ENCODE peak calls at places on chromosomes 3 and 15, in four cellular contexts. E is HepG2, Z is GM12878, Q is WTC11. N is an unnamed sample.

GRCh38 chr3:78825118-78825857 is 942.5 kb downstream of the ROBO1 start:
- DNase-seq in E (no peak), Z (peak; percentile 52), Q (no peak), N (no peak)

GRCh38 chr3:190810957-190811356 is 51.5 kb downstream of the GMNC start:
- DNase-seq in E (no peak), Z (no peak), Q (no peak), N (no peak)

GRCh38 chr15:62141643-62142588 is 23.2 kb downstream of the C2CD4B start:
- DNase-seq in E (no peak), Z (no peak), Q (no peak), N (no peak)

GRCh38 chr3:191702121-191702520 is 241.2 kb downstream of the PYDC2 start:
- DNase-seq in E (no peak), Z (no peak), Q (peak; percentile 26), N (no peak)

GRCh38 chr3:160808838-160809237 is 52.8 kb downstream of the PPM1L start:
- DNase-seq in E (no peak), Z (no peak), Q (no peak), N (no peak)

GRCh38 chr3:123743121-123743520 is 141.0 kb downstream of the MYLK start:
- DNase-seq in E (no peak), Z (no peak), Q (no peak), N (no peak)

GRCh38 chr15:69451951-69452701 is 492 bp upstream of the RPLP1 start:
- DNase-seq in E (peak; percentile 92), Z (no peak), Q (no peak), N (peak; percentile 44)

GRCh38 chr3:101963902-101964362 is 114.6 kb downstream of the NFKBIZ start:
- DNase-seq in E (no peak), Z (no peak), Q (no peak), N (no peak)

GRCh38 chr3:56758539-56758981 is 43.2 kb downstream of the ARHGEF3 start:
- DNase-seq in E (peak; percentile 86), Z (peak; percentile 87), Q (no peak), N (no peak)

GRCh38 chr3:43793648-43794372 is 103.1 kb downstream of the ABHD5 start:
- DNase-seq in E (no peak), Z (no peak), Q (no peak), N (no peak)

GRCh38 chr3:43790476-43790875 is 99.7 kb downstream of the ABHD5 start:
- DNase-seq in E (no peak), Z (no peak), Q (no peak), N (no peak)

GRCh38 chr3:43791246-43791645 is 100.5 kb downstream of the ABHD5 start:
- DNase-seq in E (no peak), Z (no peak), Q (no peak), N (no peak)

GRCh38 chr3:43794776-43795175 is 104.0 kb downstream of the ABHD5 start:
- DNase-seq in E (no peak), Z (no peak), Q (no peak), N (no peak)

DNA sequence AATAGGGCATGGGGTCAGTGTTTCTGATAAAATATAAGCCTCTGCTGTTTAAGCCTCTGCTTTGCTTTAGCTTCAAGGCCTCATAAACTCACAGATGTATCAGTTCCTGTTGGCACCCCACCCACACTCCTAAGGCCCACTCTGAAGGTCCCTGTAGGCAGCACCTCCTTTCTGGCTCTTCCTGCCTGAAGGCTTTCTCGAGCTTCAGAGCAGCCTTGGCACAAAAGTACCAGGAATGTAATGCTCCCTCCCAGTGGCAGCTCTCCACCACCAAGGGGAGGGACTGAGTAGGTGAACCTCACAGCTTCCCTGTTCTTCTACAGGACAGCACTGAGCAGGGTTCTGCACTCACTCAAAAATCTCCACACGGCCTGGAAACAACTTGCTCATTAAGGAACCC is 102.2 kb downstream of the ABHD5 start:
- DNase-seq in E (no peak), Z (no peak), Q (no peak), N (no peak)
- TF ChIP-seq CBFB in E (no peak), Z (no peak), Q (no peak), N (no peak)

GRCh38 chr3:149612456-149612855 is 45.4 kb downstream of the WWTR1 start:
- DNase-seq in E (no peak), Z (no peak), Q (no peak), N (no peak)

GRCh38 chr3:149608987-149609386 is 48.8 kb downstream of the WWTR1 start:
- DNase-seq in E (no peak), Z (no peak), Q (no peak), N (no peak)

GRCh38 chr3:149610351-149611105 is 47.3 kb downstream of the WWTR1 start:
- DNase-seq in E (peak; percentile 40), Z (no peak), Q (no peak), N (no peak)

GRCh38 chr3:149611149-149611548 is 46.7 kb downstream of the WWTR1 start:
- DNase-seq in E (no peak), Z (no peak), Q (no peak), N (no peak)

DNA sequence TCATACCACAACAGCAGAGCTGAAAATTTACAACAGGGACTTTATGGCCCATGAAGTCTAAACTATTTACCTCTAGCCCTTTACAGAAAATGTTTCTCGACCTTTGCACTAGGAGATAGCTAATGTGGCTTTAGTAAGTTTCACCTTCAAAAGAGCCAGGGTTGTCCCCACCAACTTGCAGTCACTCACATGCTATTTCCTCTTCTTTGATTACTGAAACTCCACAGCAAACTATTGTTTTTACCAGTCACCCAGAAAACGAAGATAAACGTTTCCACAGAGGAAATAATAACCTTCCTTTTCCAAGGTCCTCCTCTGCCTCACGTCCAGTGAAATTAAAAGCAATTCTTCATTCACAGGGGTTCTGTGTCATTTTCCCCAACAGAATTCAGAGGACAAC is 48.2 kb downstream of the WWTR1 start:
- DNase-seq in E (peak; percentile 95), Z (peak; percentile 81), Q (no peak), N (no peak)
- TF ChIP-seq CBFB in E (no peak), Z (no peak), Q (no peak), N (no peak)

DNA sequence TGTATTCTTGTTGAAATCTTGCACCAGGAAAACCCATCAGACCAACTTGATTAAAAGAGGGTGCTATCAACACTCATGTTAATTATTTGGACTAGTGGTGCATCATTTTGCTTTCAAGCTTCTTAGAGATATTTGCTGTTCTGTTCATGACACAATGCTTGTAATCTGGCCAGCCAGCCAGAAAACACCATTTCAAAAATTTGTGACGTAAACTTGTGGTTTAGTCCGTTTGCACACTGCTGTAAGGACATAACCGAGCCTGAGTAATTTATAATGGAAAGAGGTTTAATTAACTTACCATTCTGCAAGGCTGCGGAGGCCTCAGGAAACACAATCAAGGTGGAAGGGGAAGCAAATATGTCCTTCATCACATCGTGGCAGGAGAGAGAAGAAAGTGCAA is 374.3 kb upstream of the TGFBR2 start:
- DNase-seq in E (no peak), Z (no peak), Q (no peak), N (no peak)
- TF ChIP-seq CBFB in E (no peak), Z (no peak), Q (no peak), N (no peak)

GRCh38 chr15:38471974-38472373 is 18.0 kb downstream of the FAM98B start:
- DNase-seq in E (no peak), Z (no peak), Q (no peak), N (no peak)

GRCh38 chr15:38477637-38478036 is 23.7 kb downstream of the FAM98B start:
- DNase-seq in E (no peak), Z (no peak), Q (no peak), N (no peak)

GRCh38 chr15:38476120-38476519 is 22.2 kb downstream of the FAM98B start:
- DNase-seq in E (no peak), Z (no peak), Q (no peak), N (no peak)

GRCh38 chr15:38475361-38475760 is 21.4 kb downstream of the FAM98B start:
- DNase-seq in E (no peak), Z (no peak), Q (no peak), N (no peak)

DNA sequence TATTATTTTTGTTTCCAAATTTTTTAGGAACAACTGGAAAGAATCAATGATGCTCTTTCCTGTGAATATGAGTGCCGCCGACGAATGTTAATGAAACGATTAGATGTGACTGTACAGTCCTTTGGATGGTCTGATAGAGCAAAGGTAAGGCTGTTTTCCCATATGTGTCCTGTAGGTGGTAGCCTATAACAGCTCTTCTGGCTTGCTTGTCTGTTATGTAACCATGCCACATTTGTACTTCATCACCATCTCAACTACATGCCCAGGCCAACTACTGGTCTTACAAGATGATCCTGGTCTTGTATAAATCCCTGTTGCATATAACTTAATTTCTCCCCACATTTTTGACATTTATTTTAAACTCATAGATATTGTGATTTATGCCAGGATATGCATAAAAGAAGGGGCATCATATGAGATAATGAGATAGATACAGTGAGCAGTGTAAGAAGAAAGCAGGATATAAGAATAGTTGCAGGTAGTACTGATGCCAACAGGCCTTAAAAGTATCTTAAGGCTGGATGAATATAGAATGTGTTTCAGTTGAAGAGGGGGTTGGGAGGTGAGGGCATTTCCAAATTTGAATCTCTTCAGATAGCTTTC is 20.3 kb downstream of the FAM98B start:
- DNase-seq in E (peak; percentile 63), Z (peak; percentile 33), Q (no peak), N (peak; percentile 58)
- TF ChIP-seq CBFB in E (no peak), Z (no peak), Q (no peak), N (no peak)

GRCh38 chr3:53043738-53044137 is 2.1 kb downstream of the SFMBT1 start:
- DNase-seq in E (no peak), Z (no peak), Q (no peak), N (no peak)

GRCh38 chr3:53045784-53046170 is at the start of gene SFMBT1:
- DNase-seq in E (no peak), Z (no peak), Q (peak; percentile 49), N (peak; percentile 76)

GRCh38 chr3:53042654-53043053 is 3.2 kb downstream of the SFMBT1 start:
- DNase-seq in E (no peak), Z (no peak), Q (no peak), N (no peak)

GRCh38 chr3:53045107-53045783 is 628 bp downstream of the SFMBT1 start:
- DNase-seq in E (no peak), Z (no peak), Q (peak; percentile 24), N (peak; percentile 68)

DNA sequence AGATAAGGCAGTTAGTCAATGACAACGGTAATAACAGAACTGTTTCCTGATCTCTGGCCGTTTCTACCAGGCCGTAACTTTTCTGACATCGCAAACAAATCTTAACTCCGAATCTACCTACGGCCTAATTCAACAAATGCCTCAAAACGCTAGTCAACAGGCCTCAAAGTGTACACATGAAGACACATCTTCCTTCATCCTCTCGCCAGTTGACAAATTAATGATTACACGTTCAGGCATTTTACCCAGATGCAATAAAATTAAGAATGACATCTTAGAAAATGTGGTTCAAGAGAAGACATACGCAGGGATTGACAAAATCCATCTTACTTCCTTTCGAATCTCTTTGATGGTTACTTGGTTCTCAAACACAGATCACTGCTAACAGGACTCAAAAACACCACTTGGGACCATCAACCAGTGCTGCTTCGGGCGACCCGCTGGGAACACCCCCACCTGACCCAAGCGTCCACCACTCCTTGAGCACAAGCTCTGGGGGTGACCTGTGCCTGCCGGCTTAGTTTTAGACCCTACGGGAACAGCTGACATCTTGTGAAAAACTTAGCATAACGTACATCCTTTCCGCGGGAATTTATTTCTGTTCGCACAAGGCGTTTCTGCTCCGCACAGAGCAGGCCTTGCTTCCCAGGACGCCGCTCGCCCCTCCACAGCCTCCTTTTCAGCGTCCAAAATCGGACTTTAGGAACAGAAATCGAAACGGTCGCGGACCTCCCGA is 1.3 kb downstream of the SFMBT1 start:
- DNase-seq in E (no peak), Z (no peak), Q (peak; percentile 42), N (peak; percentile 22)
- TF ChIP-seq CBFB in E (no peak), Z (no peak), Q (no peak), N (no peak)

GRCh38 chr15:40063563-40064011 is 24.6 kb upstream of the SRP14 start:
- DNase-seq in E (no peak), Z (no peak), Q (no peak), N (no peak)

GRCh38 chr15:40064231-40064894 is 25.4 kb upstream of the SRP14 start:
- DNase-seq in E (no peak), Z (no peak), Q (no peak), N (no peak)

GRCh38 chr15:40065166-40065565 is 26.2 kb upstream of the SRP14 start:
- DNase-seq in E (no peak), Z (no peak), Q (no peak), N (no peak)

GRCh38 chr15:40061212-40061901 is 22.4 kb upstream of the SRP14 start:
- DNase-seq in E (no peak), Z (peak; percentile 73), Q (no peak), N (no peak)

GRCh38 chr15:40062816-40063562 is 24.0 kb upstream of the SRP14 start:
- DNase-seq in E (no peak), Z (no peak), Q (no peak), N (no peak)
- TF ChIP-seq CBFB in E (no peak), Z (no peak), Q (no peak), N (no peak)

N was measured in K562.